ENCODE peak calls at places on chromosomes 7 and 10, in seven cellular contexts. B is NCI-H1436; U is A549; S is activated CD8-positive, alpha-beta memory T cell treated with anti-CD3 and anti-CD28 coated beads, Interleukin-2, amount 50 U/mL, for 4 hours; I is spleen; Z is ELR; V is activated naive CD8-positive, alpha-beta T cell treated with anti-CD3 and anti-CD28 coated beads for 36 hours. O is an unnamed sample.

GRCh38 chr10:125194814-125195213 is 34.5 kb upstream of the CTBP2 start:
- DNase-seq in I (peak; percentile 50), Z (no peak), U (no peak), V (no peak), B (no peak), S (no peak), O (no peak)

GRCh38 chr10:87763086-87763861 is 54.8 kb downstream of the ATAD1 start:
- DNase-seq in S (no peak), U (no peak), B (no peak), V (no peak), Z (peak; percentile 43), I (no peak), O (no peak)

GRCh38 chr7:148799893-148800545 is 84.1 kb downstream of the EZH2 start:
- DNase-seq in V (no peak), S (no peak), Z (no peak), B (no peak), I (no peak), U (no peak), O (no peak)

GRCh38 chr10:130038019-130038555 is 72.5 kb downstream of the C10orf143 start:
- DNase-seq in V (no peak), Z (no peak), I (no peak), U (no peak), S (no peak), B (no peak), O (no peak)

GRCh38 chr7:128453836-128454804 is 1.6 kb upstream of the HILPDA start:
- DNase-seq in S (no peak), Z (no peak), V (no peak), I (peak; percentile 84), U (no peak), B (no peak), O (peak; percentile 72)

GRCh38 chr10:6737080-6737641 is 157.1 kb upstream of the PRKCQ start:
- DNase-seq in V (no peak), B (no peak), S (no peak), U (peak; percentile 86), Z (peak; percentile 81), I (no peak), O (no peak)

GRCh38 chr10:108095932-108096925 is 931.7 kb upstream of the SORCS1 start:
- DNase-seq in Z (no peak), U (no peak), B (no peak), I (no peak), V (no peak), S (no peak), O (no peak)

GRCh38 chr7:1418505-1419309 is 40.6 kb downstream of the MICALL2 start:
- DNase-seq in Z (peak; percentile 43), U (peak; percentile 52), S (no peak), I (no peak), V (no peak), B (peak; percentile 97), O (no peak)

GRCh38 chr7:23014681-23015080 is 751 bp upstream of the HYCC1 start:
- DNase-seq in I (no peak), V (no peak), Z (no peak), S (no peak), U (no peak), B (no peak), O (no peak)

GRCh38 chr10:110496553-110497437 is 912 bp upstream of the DUSP5 start:
- DNase-seq in U (no peak), B (no peak), V (no peak), Z (peak; percentile 89), I (peak; percentile 74), S (no peak), O (no peak)

GRCh38 chr10:88783734-88784133 is 18.8 kb upstream of the LIPM start:
- DNase-seq in Z (peak; percentile 32), U (no peak), V (no peak), I (no peak), S (no peak), B (no peak), O (no peak)